ENCODE peak calls at places on chromosome 1, in four cellular contexts. P, B, Z and L are unnamed samples.

GRCh38 chr1:112515311-112516009 is 6.7 kb downstream of the WNT2B start:
- DNase-seq in P (no peak), B (no peak), Z (peak; percentile 6), L (no peak)

GRCh38 chr1:63821650-63822049 is 47.8 kb downstream of the ROR1 start:
- DNase-seq in Z (no peak), P (no peak), B (no peak), L (no peak)

GRCh38 chr1:109509176-109510134 is at the start of gene AMIGO1:
- DNase-seq in P (no peak), B (peak; percentile 96), Z (no peak), L (no peak)

GRCh38 chr1:116737855-116738318 is 16.3 kb upstream of the CD2 start:
- DNase-seq in B (no peak), P (no peak), Z (no peak), L (no peak)

GRCh38 chr1:48750089-48750488 is 26.6 kb downstream of the BEND5 start:
- DNase-seq in Z (no peak), B (no peak), P (no peak), L (no peak)

GRCh38 chr1:47727051-47727708 is 270.0 kb downstream of the TRABD2B start:
- DNase-seq in P (no peak), B (no peak), Z (no peak), L (no peak)

GRCh38 chr1:19892628-19893168 is 10.5 kb downstream of the OTUD3 start:
- DNase-seq in B (no peak), Z (no peak), P (no peak), L (no peak)

GRCh38 chr1:86942034-86942433 is 27.6 kb downstream of the HS2ST1 start:
- DNase-seq in Z (no peak), B (no peak), P (no peak), L (no peak)

GRCh38 chr1:215181518-215181917 is 99.0 kb downstream of the KCNK2 start:
- DNase-seq in B (no peak), P (no peak), Z (peak; percentile 1), L (no peak)

GRCh38 chr1:33299461-33300155 is 21.3 kb downstream of the A3GALT2 start:
- DNase-seq in P (no peak), B (no peak), Z (no peak), L (no peak)

GRCh38 chr1:229370601-229371021 is 27.8 kb upstream of the CCSAP start:
- DNase-seq in Z (no peak), P (no peak), B (no peak), L (no peak)

GRCh38 chr1:40384413-40384762 is 10.9 kb downstream of the SMAP2 start:
- DNase-seq in B (no peak), Z (peak; percentile 80), P (no peak), L (no peak)

GRCh38 chr1:1282998-1283397 is 2.8 kb downstream of the SCNN1D start:
- DNase-seq in P (no peak), Z (no peak), B (no peak), L (no peak)

GRCh38 chr1:164602480-164603093 is 43.6 kb downstream of the PBX1 start:
- DNase-seq in Z (no peak), B (no peak), P (no peak), L (no peak)

GRCh38 chr1:175313672-175314225 is 121.2 kb upstream of the KIAA0040 start:
- DNase-seq in B (no peak), P (no peak), Z (peak; percentile 5), L (no peak)

GRCh38 chr1:56024155-56024554 is 555.2 kb downstream of the PLPP3 start:
- DNase-seq in P (no peak), Z (no peak), B (no peak), L (no peak)

GRCh38 chr1:40787733-40788560 is 4.4 kb downstream of the KCNQ4 start:
- DNase-seq in B (no peak), P (no peak), Z (no peak), L (no peak)

GRCh38 chr1:220956861-220957605 is 77.8 kb downstream of the HLX start:
- DNase-seq in P (no peak), B (no peak), Z (no peak), L (no peak)

GRCh38 chr1:98660941-98661543 is 479 bp upstream of the SNX7 start:
- DNase-seq in B (no peak), Z (no peak), P (no peak), L (no peak)

GRCh38 chr1:198493324-198493723 is 47.2 kb downstream of the ATP6V1G3 start:
- DNase-seq in Z (no peak), B (no peak), P (no peak), L (no peak)

GRCh38 chr1:12314328-12314903 is 84.6 kb downstream of the VPS13D start:
- DNase-seq in B (no peak), P (no peak), Z (peak; percentile 12), L (no peak)

GRCh38 chr1:155207578-155208405 is at the start of gene THBS3:
- DNase-seq in Z (no peak), B (peak; percentile 40), P (no peak), L (no peak)

GRCh38 chr1:201886103-201886885 is 2.4 kb upstream of the SHISA4 start:
- DNase-seq in B (no peak), P (no peak), Z (no peak), L (no peak)

GRCh38 chr1:204742676-204743075 is 57.1 kb upstream of the LRRN2 start:
- DNase-seq in Z (no peak), P (no peak), B (no peak), L (no peak)

GRCh38 chr1:11059166-11059989 is 440 bp downstream of the SRM start:
- DNase-seq in B (peak; percentile 85), Z (no peak), P (no peak), L (no peak)

GRCh38 chr1:161185732-161186311 is 8.5 kb upstream of the B4GALT3 start:
- DNase-seq in B (no peak), Z (no peak), P (no peak), L (no peak)

GRCh38 chr1:112461200-112461871 is 47.4 kb upstream of the WNT2B start:
- DNase-seq in Z (no peak), P (no peak), B (no peak), L (no peak)

GRCh38 chr1:70134148-70134547 is 71.2 kb downstream of the LRRC40 start:
- DNase-seq in P (no peak), B (no peak), Z (no peak), L (no peak)

GRCh38 chr1:187570166-187570565 is 741.4 kb downstream of the PLA2G4A start:
- DNase-seq in Z (no peak), B (no peak), P (no peak), L (no peak)

GRCh38 chr1:240765732-240766363 is 153.9 kb upstream of the GREM2 start:
- DNase-seq in Z (no peak), B (no peak), P (no peak), L (no peak)

GRCh38 chr1:184497962-184498723 is 111.3 kb downstream of the C1orf21 start:
- DNase-seq in B (no peak), Z (no peak), P (no peak), L (no peak)

GRCh38 chr1:168159251-168159650 is 19.5 kb upstream of the TIPRL start:
- DNase-seq in B (no peak), P (no peak), Z (no peak), L (no peak)

GRCh38 chr1:201436461-201436860 is 14.9 kb upstream of the TNNI1 start:
- DNase-seq in B (peak; percentile 49), Z (peak; percentile 36), P (peak; percentile 56), L (no peak)

GRCh38 chr1:90384152-90384650 is 332.9 kb downstream of the BARHL2 start:
- DNase-seq in Z (no peak), B (no peak), P (no peak), L (no peak)

GRCh38 chr1:145758116-145758515 is 38.8 kb downstream of the CD160 start:
- DNase-seq in P (no peak), B (no peak), Z (no peak), L (no peak)

GRCh38 chr1:244730153-244730933 is 77.4 kb downstream of the DESI2 start:
- DNase-seq in B (no peak), P (no peak), Z (no peak), L (no peak)

DNA sequence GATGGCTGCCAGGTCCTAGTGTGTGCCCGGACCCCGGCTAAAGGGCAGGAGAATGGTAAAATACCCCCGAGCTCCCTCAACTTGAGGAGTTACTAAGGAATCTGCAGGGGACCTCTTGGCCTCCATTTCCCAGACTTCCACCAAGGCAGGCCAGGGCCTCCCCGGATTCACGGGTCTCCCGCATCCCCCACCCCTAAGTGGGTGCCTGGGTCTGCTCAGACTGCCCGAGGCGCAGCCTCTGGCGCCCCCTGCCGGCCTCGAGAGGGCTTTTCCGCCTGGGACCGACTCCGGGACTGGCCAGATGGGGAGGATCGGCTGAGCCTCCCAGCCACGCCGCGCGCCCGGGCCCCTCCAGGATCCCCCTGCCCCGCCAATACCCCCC is 1.7 kb downstream of the PLEKHG5 start:
- DNase-seq in B (peak; percentile 97), Z (peak; percentile 50), P (peak; percentile 48), L (no peak)
- TF ChIP-seq TCF7L2 in B (no peak), Z (no peak), P (no peak), L (no peak)

GRCh38 chr1:212558665-212559480 is 49.7 kb upstream of the ATF3 start:
- DNase-seq in Z (peak; percentile 47), B (peak; percentile 99), P (peak; percentile 79), L (peak; percentile 52)
- TF ChIP-seq CTCF in Z (no peak), B (no peak), P (no peak), L (no peak)

GRCh38 chr1:24946861-24947658 is 17.0 kb upstream of the RUNX3 start:
- DNase-seq in Z (peak; percentile 68), B (no peak), P (no peak), L (no peak)
- TF ChIP-seq TCF7L2 in Z (no peak), B (no peak), P (no peak), L (no peak)

GRCh38 chr1:17920881-17921635 is 165.9 kb downstream of the ACTL8 start:
- DNase-seq in P (no peak), B (no peak), Z (no peak), L (no peak)
- TF ChIP-seq CTCF in P (no peak), B (no peak), Z (no peak), L (no peak)

DNA sequence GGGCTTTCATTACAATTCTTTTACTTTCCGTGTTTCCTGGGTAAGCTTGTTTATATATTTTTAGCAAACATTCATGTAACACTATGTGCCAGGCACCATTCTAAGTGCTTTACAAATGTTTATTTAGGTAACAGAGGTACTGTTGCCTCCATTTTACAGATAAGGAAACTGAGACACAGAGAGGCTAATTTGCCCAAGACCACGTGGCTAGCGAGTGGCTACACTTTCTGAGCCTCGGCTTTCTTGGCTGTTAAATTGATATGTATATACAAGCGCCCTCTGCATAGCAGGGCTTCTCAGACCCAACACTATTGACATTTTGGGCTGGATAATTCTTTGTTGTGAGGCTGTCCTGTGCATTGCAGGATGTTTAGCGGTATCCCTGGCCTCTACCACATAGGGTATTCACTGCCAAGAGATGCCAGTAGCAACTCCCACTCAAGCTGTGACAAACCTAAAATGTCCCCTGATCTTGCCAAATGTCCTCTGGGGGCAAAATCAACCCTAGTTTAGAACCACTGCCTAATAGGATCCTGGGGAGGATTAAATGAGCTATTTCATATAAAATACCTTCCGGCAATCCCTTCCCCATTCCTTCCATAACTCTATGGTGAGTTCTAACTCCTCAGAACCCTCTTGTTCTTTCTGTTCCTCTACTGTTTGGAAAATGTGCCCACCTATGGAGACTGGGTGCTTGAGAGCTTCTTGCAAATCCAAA is 17.2 kb upstream of the ID3 start:
- DNase-seq in Z (no peak), B (no peak), P (no peak), L (no peak)
- TF ChIP-seq TCF7L2 in Z (no peak), B (no peak), P (no peak), L (no peak)

GRCh38 chr1:207893737-207894582 is 17.0 kb downstream of the CD34 start:
- DNase-seq in P (no peak), B (no peak), Z (no peak), L (no peak)
- TF ChIP-seq CTCF in P (peak; percentile 30), B (no peak), Z (no peak), L (no peak)